ENCODE peak calls at places on chromosomes 11 and 22, in nine cellular contexts. I, B, Q, T, Y, M, Z, O and J are unnamed samples.

GRCh38 chr11:101043940-101044339 is 85.7 kb downstream of the PGR start:
- DNase-seq in I (no peak), B (no peak), Q (no peak), T (no peak), Y (no peak), M (no peak), Z (no peak), O (no peak), J (no peak)

GRCh38 chr22:23080542-23081290 is 10.4 kb downstream of the GNAZ start:
- DNase-seq in I (no peak), B (no peak), Q (no peak), T (no peak), Y (no peak), M (no peak), Z (no peak), O (no peak), J (no peak)

GRCh38 chr22:35132568-35132967 is 66.6 kb downstream of the ISX start:
- DNase-seq in I (no peak), B (no peak), Q (no peak), T (no peak), Y (no peak), M (no peak), Z (no peak), O (no peak), J (no peak)

GRCh38 chr11:71206186-71206585 is 46.2 kb downstream of the SHANK2 start:
- DNase-seq in I (peak; percentile 27), B (peak; percentile 7), Q (no peak), T (peak; percentile 48), Y (no peak), M (no peak), Z (peak; percentile 21), O (no peak), J (no peak)

GRCh38 chr11:93034031-93034430 is 64.6 kb downstream of the MTNR1B start:
- DNase-seq in I (no peak), B (peak; percentile 97), Q (no peak), T (no peak), Y (no peak), M (no peak), Z (no peak), O (no peak), J (no peak)

GRCh38 chr11:45590743-45591142 is 74.7 kb downstream of the CHST1 start:
- DNase-seq in I (no peak), B (no peak), Q (no peak), T (no peak), Y (no peak), M (no peak), Z (no peak), O (no peak), J (no peak)

GRCh38 chr11:48210052-48210451 is 6.6 kb upstream of the OR4B1 start:
- DNase-seq in I (no peak), B (peak; percentile 12), Q (no peak), T (no peak), Y (peak; percentile 32), M (no peak), Z (no peak), O (no peak), J (no peak)

GRCh38 chr11:48109046-48109666 is 107.5 kb upstream of the OR4B1 start:
- DNase-seq in I (no peak), B (peak; percentile 80), Q (no peak), T (no peak), Y (peak; percentile 65), M (peak; percentile 35), Z (no peak), O (no peak), J (no peak)

GRCh38 chr22:44147821-44148574 is 32.7 kb upstream of the PARVG start:
- DNase-seq in I (peak; percentile 53), B (peak; percentile 86), Q (no peak), T (no peak), Y (no peak), M (no peak), Z (peak; percentile 35), O (no peak), J (no peak)

GRCh38 chr22:35995772-35996171 is 32.9 kb downstream of the RBFOX2 start:
- DNase-seq in I (peak; percentile 52), B (peak; percentile 90), Q (peak; percentile 98), T (peak; percentile 39), Y (no peak), M (peak; percentile 18), Z (no peak), O (peak; percentile 79), J (peak; percentile 59)

GRCh38 chr22:46750861-46751260 is 11.6 kb upstream of the TBC1D22A start:
- DNase-seq in I (no peak), B (no peak), Q (no peak), T (peak; percentile 86), Y (no peak), M (no peak), Z (no peak), O (no peak), J (no peak)

GRCh38 chr22:24434472-24435322 is 7.3 kb downstream of the ADORA2A start:
- DNase-seq in I (peak; percentile 49), B (peak; percentile 82), Q (no peak), T (peak; percentile 51), Y (no peak), M (no peak), Z (no peak), O (peak; percentile 29), J (peak; percentile 7)

GRCh38 chr11:20000393-20001134 is 159.7 kb downstream of the DBX1 start:
- DNase-seq in I (peak; percentile 51), B (no peak), Q (no peak), T (no peak), Y (peak; percentile 48), M (no peak), Z (peak; percentile 58), O (peak; percentile 54), J (peak; percentile 52)

GRCh38 chr11:86182976-86183584 is 61.5 kb upstream of the EED start:
- DNase-seq in I (no peak), B (peak; percentile 32), Q (no peak), T (peak; percentile 62), Y (peak; percentile 56), M (peak; percentile 95), Z (no peak), O (no peak), J (no peak)

GRCh38 chr11:22879615-22880014 is 19.3 kb upstream of the CCDC179 start:
- DNase-seq in I (no peak), B (peak; percentile 62), Q (no peak), T (no peak), Y (no peak), M (no peak), Z (no peak), O (no peak), J (no peak)

GRCh38 chr11:576791-577610 is 731 bp downstream of the PHRF1 start:
- DNase-seq in I (no peak), B (peak; percentile 34), Q (no peak), T (peak; percentile 52), Y (no peak), M (no peak), Z (no peak), O (no peak), J (no peak)

GRCh38 chr11:67615455-67616430 is 9.0 kb downstream of the NDUFV1 start:
- DNase-seq in I (no peak), B (peak; percentile 26), Q (no peak), T (peak; percentile 79), Y (peak; percentile 55), M (no peak), Z (no peak), O (peak; percentile 67), J (peak; percentile 69)
- TF ChIP-seq CTCF in I (peak; percentile 12), B (peak; percentile 63), Q (peak; percentile 57), T (peak; percentile 44), Y (peak; percentile 55), M (peak; percentile 70), Z (peak; percentile 46), O (peak; percentile 44), J (peak; percentile 44)

DNA sequence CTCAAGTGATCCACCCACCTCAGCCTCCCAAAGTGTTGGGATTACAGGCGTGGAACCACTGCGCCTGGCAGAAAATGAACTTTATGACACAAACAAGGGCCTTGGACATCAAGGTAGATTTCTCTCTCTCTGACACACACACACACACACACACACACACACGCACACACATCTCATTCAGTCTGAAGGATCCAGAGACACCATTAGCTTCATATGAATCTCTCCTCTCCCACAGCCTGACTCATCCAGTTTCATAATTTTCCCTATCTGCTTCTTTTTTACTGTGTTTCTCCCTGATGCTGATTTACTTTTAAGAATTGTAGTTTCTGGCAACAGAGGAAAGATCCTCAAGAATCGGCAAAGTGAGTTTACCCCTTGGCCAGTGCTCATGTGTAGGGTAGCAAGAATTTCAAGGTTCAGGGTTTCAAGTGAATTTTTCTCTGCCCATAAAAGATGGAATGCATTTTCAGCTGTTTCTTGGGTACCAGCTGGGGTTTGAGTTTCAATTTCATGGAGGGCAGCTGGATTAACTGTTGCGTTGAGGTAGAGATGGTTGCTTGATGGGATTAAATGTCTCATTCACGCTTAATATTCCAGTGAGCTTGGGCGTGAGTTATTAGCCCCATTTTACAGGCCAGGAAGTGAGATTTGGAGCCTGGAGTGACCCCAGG is 3.5 kb downstream of the MYO18B start:
- DNase-seq in I (no peak), B (peak; percentile 48), Q (no peak), T (no peak), Y (peak; percentile 18), M (peak; percentile 66), Z (no peak), O (no peak), J (no peak)
- TF ChIP-seq CTCF in I (no peak), B (no peak), Q (no peak), T (no peak), Y (no peak), M (no peak), Z (no peak), O (no peak), J (no peak)

GRCh38 chr11:29268733-29269132 is 748.1 kb downstream of the KCNA4 start:
- DNase-seq in I (no peak), B (no peak), Q (no peak), T (no peak), Y (peak; percentile 43), M (no peak), Z (no peak), O (no peak), J (no peak)

GRCh38 chr11:29271616-29272015 is 745.2 kb downstream of the KCNA4 start:
- DNase-seq in I (no peak), B (no peak), Q (no peak), T (no peak), Y (no peak), M (no peak), Z (no peak), O (no peak), J (no peak)

GRCh38 chr11:29272019-29272654 is 744.7 kb downstream of the KCNA4 start:
- DNase-seq in I (no peak), B (peak; percentile 82), Q (no peak), T (no peak), Y (peak; percentile 55), M (peak; percentile 51), Z (no peak), O (no peak), J (no peak)
- TF ChIP-seq CTCF in I (no peak), B (peak; percentile 81), Q (peak; percentile 50), T (no peak), Y (peak; percentile 47), M (peak; percentile 56), Z (peak; percentile 7), O (no peak), J (no peak)

DNA sequence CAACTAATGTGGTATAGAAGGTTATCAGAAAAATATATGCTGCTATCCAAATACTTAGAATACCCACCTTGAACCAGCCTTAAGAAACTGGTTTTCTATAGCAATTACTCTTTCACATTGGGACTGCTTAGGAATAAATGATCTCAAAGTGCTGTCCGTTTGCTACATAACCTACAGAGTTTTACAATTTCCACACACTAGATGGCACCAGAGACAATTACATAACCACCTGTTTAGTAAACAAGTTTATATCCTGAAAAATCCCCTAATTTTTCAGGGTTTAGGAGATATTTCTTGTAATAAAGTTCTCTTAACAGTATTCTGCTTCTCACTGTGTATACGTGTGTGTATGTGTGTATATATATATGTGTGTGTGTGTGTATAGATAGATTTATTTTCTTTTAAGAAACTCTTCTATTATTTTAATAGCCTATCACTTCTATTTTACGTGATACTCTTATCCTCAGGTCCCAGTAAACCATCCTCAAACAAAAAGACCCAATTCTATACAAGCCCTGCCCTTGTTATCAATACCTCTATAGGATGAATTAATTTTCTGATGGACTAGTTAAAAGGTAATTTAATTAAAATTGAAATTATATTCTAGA is 6.7 kb upstream of the OR5I1 start:
- DNase-seq in I (no peak), B (peak; percentile 48), Q (no peak), T (no peak), Y (peak; percentile 62), M (peak; percentile 16), Z (no peak), O (no peak), J (no peak)
- TF ChIP-seq CTCF in I (peak; percentile 32), B (peak; percentile 37), Q (peak; percentile 22), T (no peak), Y (peak; percentile 69), M (peak; percentile 32), Z (peak; percentile 63), O (peak; percentile 47), J (peak; percentile 72)